ENCODE peak calls at places on chromosomes 3 and 15, in nine cellular contexts. One of them, this sample, is unnamed.

GRCh38 chr3:48555231-48555948 is 1.2 kb downstream of the PFKFB4 start:
- DNase-seq in heart right ventricle: no peak
- DNase-seq in stimulated activated CD8-positive, alpha-beta memory T cell treated with anti-CD3 and anti-CD28 coated beads, Interleukin-15, amount 100 ng/mL, for 24 hours: no peak
- DNase-seq in stimulated activated CD4-positive, alpha-beta T cell treated with anti-CD3 and anti-CD28 coated beads, Interleukin-4, amount 100 ng/mL, for 48 hours: no peak
- DNase-seq in breast epithelium: no peak
- DNase-seq in lung microvascular endothelial cell: no peak
- DNase-seq in stimulated activated naive B cell treated with anti-CD40 and anti-IgM and Interleukin-4, amounts not matched to agents 10 μg/mL and 1 μg/mL and 100 μg/mL, for 72 hours: no peak
- DNase-seq in islet precursor cell: no peak
- DNase-seq in myocyte: no peak
- DNase-seq in this sample: no peak

GRCh38 chr3:197590313-197590962 is 34.7 kb upstream of the BDH1 start:
- DNase-seq in heart right ventricle: no peak
- DNase-seq in breast epithelium: peak; percentile 17
- DNase-seq in lung microvascular endothelial cell: no peak
- DNase-seq in stimulated activated CD8-positive, alpha-beta memory T cell treated with anti-CD3 and anti-CD28 coated beads, Interleukin-15, amount 100 ng/mL, for 24 hours: no peak
- DNase-seq in myocyte: no peak
- DNase-seq in stimulated activated naive B cell treated with anti-CD40 and anti-IgM and Interleukin-4, amounts not matched to agents 10 μg/mL and 1 μg/mL and 100 μg/mL, for 72 hours: no peak
- DNase-seq in stimulated activated CD4-positive, alpha-beta T cell treated with anti-CD3 and anti-CD28 coated beads, Interleukin-4, amount 100 ng/mL, for 48 hours: no peak
- DNase-seq in islet precursor cell: no peak
- DNase-seq in this sample: no peak

GRCh38 chr15:25427861-25428260 is 11.0 kb downstream of the UBE3A start:
- DNase-seq in stimulated activated naive B cell treated with anti-CD40 and anti-IgM and Interleukin-4, amounts not matched to agents 10 μg/mL and 1 μg/mL and 100 μg/mL, for 72 hours: no peak
- DNase-seq in lung microvascular endothelial cell: no peak
- DNase-seq in stimulated activated CD4-positive, alpha-beta T cell treated with anti-CD3 and anti-CD28 coated beads, Interleukin-4, amount 100 ng/mL, for 48 hours: no peak
- DNase-seq in islet precursor cell: no peak
- DNase-seq in breast epithelium: no peak
- DNase-seq in stimulated activated CD8-positive, alpha-beta memory T cell treated with anti-CD3 and anti-CD28 coated beads, Interleukin-15, amount 100 ng/mL, for 24 hours: no peak
- DNase-seq in heart right ventricle: no peak
- DNase-seq in myocyte: no peak
- DNase-seq in this sample: no peak

GRCh38 chr15:89665449-89666146 is 10.3 kb upstream of the KIF7 start:
- DNase-seq in lung microvascular endothelial cell: peak; percentile 53
- DNase-seq in stimulated activated CD8-positive, alpha-beta memory T cell treated with anti-CD3 and anti-CD28 coated beads, Interleukin-15, amount 100 ng/mL, for 24 hours: no peak
- DNase-seq in stimulated activated naive B cell treated with anti-CD40 and anti-IgM and Interleukin-4, amounts not matched to agents 10 μg/mL and 1 μg/mL and 100 μg/mL, for 72 hours: no peak
- DNase-seq in heart right ventricle: peak; percentile 61
- DNase-seq in myocyte: peak; percentile 71
- DNase-seq in islet precursor cell: peak; percentile 83
- DNase-seq in breast epithelium: no peak
- DNase-seq in stimulated activated CD4-positive, alpha-beta T cell treated with anti-CD3 and anti-CD28 coated beads, Interleukin-4, amount 100 ng/mL, for 48 hours: no peak
- DNase-seq in this sample: peak; percentile 38

GRCh38 chr3:127077068-127077467 is 94.2 kb downstream of the PLXNA1 start:
- DNase-seq in myocyte: no peak
- DNase-seq in stimulated activated CD8-positive, alpha-beta memory T cell treated with anti-CD3 and anti-CD28 coated beads, Interleukin-15, amount 100 ng/mL, for 24 hours: no peak
- DNase-seq in breast epithelium: no peak
- DNase-seq in stimulated activated naive B cell treated with anti-CD40 and anti-IgM and Interleukin-4, amounts not matched to agents 10 μg/mL and 1 μg/mL and 100 μg/mL, for 72 hours: no peak
- DNase-seq in heart right ventricle: no peak
- DNase-seq in islet precursor cell: peak; percentile 32
- DNase-seq in stimulated activated CD4-positive, alpha-beta T cell treated with anti-CD3 and anti-CD28 coated beads, Interleukin-4, amount 100 ng/mL, for 48 hours: no peak
- DNase-seq in lung microvascular endothelial cell: no peak
- DNase-seq in this sample: no peak

GRCh38 chr3:35276616-35277015 is 362.7 kb upstream of the ARPP21 start:
- DNase-seq in stimulated activated CD4-positive, alpha-beta T cell treated with anti-CD3 and anti-CD28 coated beads, Interleukin-4, amount 100 ng/mL, for 48 hours: no peak
- DNase-seq in stimulated activated naive B cell treated with anti-CD40 and anti-IgM and Interleukin-4, amounts not matched to agents 10 μg/mL and 1 μg/mL and 100 μg/mL, for 72 hours: no peak
- DNase-seq in heart right ventricle: no peak
- DNase-seq in islet precursor cell: no peak
- DNase-seq in myocyte: peak; percentile 72
- DNase-seq in breast epithelium: no peak
- DNase-seq in lung microvascular endothelial cell: no peak
- DNase-seq in stimulated activated CD8-positive, alpha-beta memory T cell treated with anti-CD3 and anti-CD28 coated beads, Interleukin-15, amount 100 ng/mL, for 24 hours: no peak
- DNase-seq in this sample: no peak

GRCh38 chr3:30193625-30194044 is 412.8 kb upstream of the TGFBR2 start:
- DNase-seq in myocyte: no peak
- DNase-seq in stimulated activated CD4-positive, alpha-beta T cell treated with anti-CD3 and anti-CD28 coated beads, Interleukin-4, amount 100 ng/mL, for 48 hours: no peak
- DNase-seq in stimulated activated naive B cell treated with anti-CD40 and anti-IgM and Interleukin-4, amounts not matched to agents 10 μg/mL and 1 μg/mL and 100 μg/mL, for 72 hours: no peak
- DNase-seq in heart right ventricle: no peak
- DNase-seq in islet precursor cell: no peak
- DNase-seq in lung microvascular endothelial cell: no peak
- DNase-seq in stimulated activated CD8-positive, alpha-beta memory T cell treated with anti-CD3 and anti-CD28 coated beads, Interleukin-15, amount 100 ng/mL, for 24 hours: no peak
- DNase-seq in breast epithelium: no peak
- DNase-seq in this sample: no peak

GRCh38 chr15:63506537-63507035 is 2.2 kb downstream of the USP3 start:
- DNase-seq in islet precursor cell: no peak
- DNase-seq in stimulated activated naive B cell treated with anti-CD40 and anti-IgM and Interleukin-4, amounts not matched to agents 10 μg/mL and 1 μg/mL and 100 μg/mL, for 72 hours: no peak
- DNase-seq in myocyte: no peak
- DNase-seq in stimulated activated CD4-positive, alpha-beta T cell treated with anti-CD3 and anti-CD28 coated beads, Interleukin-4, amount 100 ng/mL, for 48 hours: no peak
- DNase-seq in lung microvascular endothelial cell: no peak
- DNase-seq in heart right ventricle: no peak
- DNase-seq in stimulated activated CD8-positive, alpha-beta memory T cell treated with anti-CD3 and anti-CD28 coated beads, Interleukin-15, amount 100 ng/mL, for 24 hours: no peak
- DNase-seq in breast epithelium: no peak
- DNase-seq in this sample: no peak

GRCh38 chr3:139561959-139562676 is 22.6 kb upstream of the RBP1 start:
- DNase-seq in lung microvascular endothelial cell: peak; percentile 76
- DNase-seq in heart right ventricle: no peak
- DNase-seq in breast epithelium: no peak
- DNase-seq in stimulated activated CD8-positive, alpha-beta memory T cell treated with anti-CD3 and anti-CD28 coated beads, Interleukin-15, amount 100 ng/mL, for 24 hours: no peak
- DNase-seq in myocyte: peak; percentile 33
- DNase-seq in islet precursor cell: peak; percentile 83
- DNase-seq in stimulated activated CD4-positive, alpha-beta T cell treated with anti-CD3 and anti-CD28 coated beads, Interleukin-4, amount 100 ng/mL, for 48 hours: no peak
- DNase-seq in stimulated activated naive B cell treated with anti-CD40 and anti-IgM and Interleukin-4, amounts not matched to agents 10 μg/mL and 1 μg/mL and 100 μg/mL, for 72 hours: no peak
- DNase-seq in this sample: no peak

GRCh38 chr3:157542711-157543485 is 39.7 kb upstream of the VEPH1 start:
- DNase-seq in heart right ventricle: peak; percentile 53
- DNase-seq in stimulated activated naive B cell treated with anti-CD40 and anti-IgM and Interleukin-4, amounts not matched to agents 10 μg/mL and 1 μg/mL and 100 μg/mL, for 72 hours: no peak
- DNase-seq in islet precursor cell: peak; percentile 92
- DNase-seq in breast epithelium: peak; percentile 49
- DNase-seq in lung microvascular endothelial cell: peak; percentile 47
- DNase-seq in stimulated activated CD4-positive, alpha-beta T cell treated with anti-CD3 and anti-CD28 coated beads, Interleukin-4, amount 100 ng/mL, for 48 hours: no peak
- DNase-seq in myocyte: peak; percentile 88
- DNase-seq in stimulated activated CD8-positive, alpha-beta memory T cell treated with anti-CD3 and anti-CD28 coated beads, Interleukin-15, amount 100 ng/mL, for 24 hours: no peak
- DNase-seq in this sample: peak; percentile 25

GRCh38 chr3:37995652-37996641 is 5.4 kb downstream of the VILL start:
- DNase-seq in breast epithelium: no peak
- DNase-seq in stimulated activated CD8-positive, alpha-beta memory T cell treated with anti-CD3 and anti-CD28 coated beads, Interleukin-15, amount 100 ng/mL, for 24 hours: no peak
- DNase-seq in stimulated activated CD4-positive, alpha-beta T cell treated with anti-CD3 and anti-CD28 coated beads, Interleukin-4, amount 100 ng/mL, for 48 hours: no peak
- DNase-seq in heart right ventricle: no peak
- DNase-seq in lung microvascular endothelial cell: no peak
- DNase-seq in stimulated activated naive B cell treated with anti-CD40 and anti-IgM and Interleukin-4, amounts not matched to agents 10 μg/mL and 1 μg/mL and 100 μg/mL, for 72 hours: no peak
- DNase-seq in islet precursor cell: no peak
- DNase-seq in myocyte: no peak
- DNase-seq in this sample: no peak

GRCh38 chr3:26369133-26369532 is 253.4 kb upstream of the LRRC3B start:
- DNase-seq in heart right ventricle: no peak
- DNase-seq in stimulated activated naive B cell treated with anti-CD40 and anti-IgM and Interleukin-4, amounts not matched to agents 10 μg/mL and 1 μg/mL and 100 μg/mL, for 72 hours: no peak
- DNase-seq in myocyte: no peak
- DNase-seq in stimulated activated CD8-positive, alpha-beta memory T cell treated with anti-CD3 and anti-CD28 coated beads, Interleukin-15, amount 100 ng/mL, for 24 hours: no peak
- DNase-seq in breast epithelium: no peak
- DNase-seq in islet precursor cell: peak; percentile 71
- DNase-seq in stimulated activated CD4-positive, alpha-beta T cell treated with anti-CD3 and anti-CD28 coated beads, Interleukin-4, amount 100 ng/mL, for 48 hours: no peak
- DNase-seq in lung microvascular endothelial cell: no peak
- DNase-seq in this sample: no peak

GRCh38 chr3:115912372-115912771 is 289.1 kb downstream of the GAP43 start:
- DNase-seq in stimulated activated naive B cell treated with anti-CD40 and anti-IgM and Interleukin-4, amounts not matched to agents 10 μg/mL and 1 μg/mL and 100 μg/mL, for 72 hours: no peak
- DNase-seq in heart right ventricle: peak; percentile 7
- DNase-seq in islet precursor cell: no peak
- DNase-seq in myocyte: peak; percentile 33
- DNase-seq in stimulated activated CD4-positive, alpha-beta T cell treated with anti-CD3 and anti-CD28 coated beads, Interleukin-4, amount 100 ng/mL, for 48 hours: no peak
- DNase-seq in stimulated activated CD8-positive, alpha-beta memory T cell treated with anti-CD3 and anti-CD28 coated beads, Interleukin-15, amount 100 ng/mL, for 24 hours: no peak
- DNase-seq in breast epithelium: no peak
- DNase-seq in lung microvascular endothelial cell: no peak
- DNase-seq in this sample: no peak

GRCh38 chr3:38606561-38606960 is 42.9 kb downstream of the SCN5A start:
- DNase-seq in heart right ventricle: no peak
- DNase-seq in stimulated activated CD8-positive, alpha-beta memory T cell treated with anti-CD3 and anti-CD28 coated beads, Interleukin-15, amount 100 ng/mL, for 24 hours: no peak
- DNase-seq in stimulated activated CD4-positive, alpha-beta T cell treated with anti-CD3 and anti-CD28 coated beads, Interleukin-4, amount 100 ng/mL, for 48 hours: no peak
- DNase-seq in stimulated activated naive B cell treated with anti-CD40 and anti-IgM and Interleukin-4, amounts not matched to agents 10 μg/mL and 1 μg/mL and 100 μg/mL, for 72 hours: no peak
- DNase-seq in myocyte: no peak
- DNase-seq in breast epithelium: no peak
- DNase-seq in lung microvascular endothelial cell: no peak
- DNase-seq in islet precursor cell: no peak
- DNase-seq in this sample: no peak

GRCh38 chr3:136346486-136346885 is 96.3 kb downstream of the PCCB start:
- DNase-seq in heart right ventricle: no peak
- DNase-seq in stimulated activated naive B cell treated with anti-CD40 and anti-IgM and Interleukin-4, amounts not matched to agents 10 μg/mL and 1 μg/mL and 100 μg/mL, for 72 hours: no peak
- DNase-seq in myocyte: no peak
- DNase-seq in stimulated activated CD8-positive, alpha-beta memory T cell treated with anti-CD3 and anti-CD28 coated beads, Interleukin-15, amount 100 ng/mL, for 24 hours: no peak
- DNase-seq in islet precursor cell: no peak
- DNase-seq in stimulated activated CD4-positive, alpha-beta T cell treated with anti-CD3 and anti-CD28 coated beads, Interleukin-4, amount 100 ng/mL, for 48 hours: no peak
- DNase-seq in breast epithelium: no peak
- DNase-seq in lung microvascular endothelial cell: no peak
- DNase-seq in this sample: no peak

GRCh38 chr3:194051554-194052175 is 84.3 kb upstream of the HES1 start:
- DNase-seq in stimulated activated CD8-positive, alpha-beta memory T cell treated with anti-CD3 and anti-CD28 coated beads, Interleukin-15, amount 100 ng/mL, for 24 hours: no peak
- DNase-seq in breast epithelium: no peak
- DNase-seq in stimulated activated CD4-positive, alpha-beta T cell treated with anti-CD3 and anti-CD28 coated beads, Interleukin-4, amount 100 ng/mL, for 48 hours: no peak
- DNase-seq in stimulated activated naive B cell treated with anti-CD40 and anti-IgM and Interleukin-4, amounts not matched to agents 10 μg/mL and 1 μg/mL and 100 μg/mL, for 72 hours: no peak
- DNase-seq in islet precursor cell: peak; percentile 74
- DNase-seq in lung microvascular endothelial cell: no peak
- DNase-seq in myocyte: no peak
- DNase-seq in heart right ventricle: no peak
- DNase-seq in this sample: no peak

GRCh38 chr3:105559856-105560255 is 193.1 kb downstream of the ALCAM start:
- DNase-seq in stimulated activated naive B cell treated with anti-CD40 and anti-IgM and Interleukin-4, amounts not matched to agents 10 μg/mL and 1 μg/mL and 100 μg/mL, for 72 hours: no peak
- DNase-seq in breast epithelium: no peak
- DNase-seq in heart right ventricle: no peak
- DNase-seq in myocyte: no peak
- DNase-seq in islet precursor cell: no peak
- DNase-seq in stimulated activated CD4-positive, alpha-beta T cell treated with anti-CD3 and anti-CD28 coated beads, Interleukin-4, amount 100 ng/mL, for 48 hours: no peak
- DNase-seq in lung microvascular endothelial cell: no peak
- DNase-seq in stimulated activated CD8-positive, alpha-beta memory T cell treated with anti-CD3 and anti-CD28 coated beads, Interleukin-15, amount 100 ng/mL, for 24 hours: no peak
- DNase-seq in this sample: no peak

GRCh38 chr15:64842099-64842940 is 605 bp downstream of the PLEKHO2 start:
- DNase-seq in breast epithelium: no peak
- DNase-seq in stimulated activated CD8-positive, alpha-beta memory T cell treated with anti-CD3 and anti-CD28 coated beads, Interleukin-15, amount 100 ng/mL, for 24 hours: no peak
- DNase-seq in stimulated activated CD4-positive, alpha-beta T cell treated with anti-CD3 and anti-CD28 coated beads, Interleukin-4, amount 100 ng/mL, for 48 hours: no peak
- DNase-seq in islet precursor cell: peak; percentile 76
- DNase-seq in stimulated activated naive B cell treated with anti-CD40 and anti-IgM and Interleukin-4, amounts not matched to agents 10 μg/mL and 1 μg/mL and 100 μg/mL, for 72 hours: no peak
- DNase-seq in lung microvascular endothelial cell: peak; percentile 48
- DNase-seq in myocyte: peak; percentile 60
- DNase-seq in heart right ventricle: peak; percentile 38
- DNase-seq in this sample: no peak

GRCh38 chr15:92681141-92681622 is 25.6 kb upstream of the FAM174B start:
- DNase-seq in myocyte: peak; percentile 86
- DNase-seq in lung microvascular endothelial cell: peak; percentile 62
- DNase-seq in islet precursor cell: no peak
- DNase-seq in stimulated activated naive B cell treated with anti-CD40 and anti-IgM and Interleukin-4, amounts not matched to agents 10 μg/mL and 1 μg/mL and 100 μg/mL, for 72 hours: no peak
- DNase-seq in stimulated activated CD4-positive, alpha-beta T cell treated with anti-CD3 and anti-CD28 coated beads, Interleukin-4, amount 100 ng/mL, for 48 hours: no peak
- DNase-seq in heart right ventricle: peak; percentile 51
- DNase-seq in stimulated activated CD8-positive, alpha-beta memory T cell treated with anti-CD3 and anti-CD28 coated beads, Interleukin-15, amount 100 ng/mL, for 24 hours: no peak
- DNase-seq in breast epithelium: no peak
- DNase-seq in this sample: no peak

GRCh38 chr15:40325188-40325587 is 1.7 kb downstream of the INAFM2 start:
- DNase-seq in heart right ventricle: no peak
- DNase-seq in lung microvascular endothelial cell: peak; percentile 49
- DNase-seq in stimulated activated CD8-positive, alpha-beta memory T cell treated with anti-CD3 and anti-CD28 coated beads, Interleukin-15, amount 100 ng/mL, for 24 hours: no peak
- DNase-seq in stimulated activated naive B cell treated with anti-CD40 and anti-IgM and Interleukin-4, amounts not matched to agents 10 μg/mL and 1 μg/mL and 100 μg/mL, for 72 hours: no peak
- DNase-seq in stimulated activated CD4-positive, alpha-beta T cell treated with anti-CD3 and anti-CD28 coated beads, Interleukin-4, amount 100 ng/mL, for 48 hours: no peak
- DNase-seq in breast epithelium: no peak
- DNase-seq in islet precursor cell: no peak
- DNase-seq in myocyte: no peak
- DNase-seq in this sample: no peak

GRCh38 chr3:46087871-46088270 is 60.6 kb upstream of the XCR1 start:
- DNase-seq in lung microvascular endothelial cell: no peak
- DNase-seq in stimulated activated naive B cell treated with anti-CD40 and anti-IgM and Interleukin-4, amounts not matched to agents 10 μg/mL and 1 μg/mL and 100 μg/mL, for 72 hours: no peak
- DNase-seq in stimulated activated CD4-positive, alpha-beta T cell treated with anti-CD3 and anti-CD28 coated beads, Interleukin-4, amount 100 ng/mL, for 48 hours: no peak
- DNase-seq in breast epithelium: no peak
- DNase-seq in heart right ventricle: no peak
- DNase-seq in islet precursor cell: no peak
- DNase-seq in stimulated activated CD8-positive, alpha-beta memory T cell treated with anti-CD3 and anti-CD28 coated beads, Interleukin-15, amount 100 ng/mL, for 24 hours: no peak
- DNase-seq in myocyte: peak; percentile 67
- DNase-seq in this sample: no peak

GRCh38 chr3:60636846-60637245 is 614.4 kb downstream of the FHIT start:
- DNase-seq in stimulated activated CD8-positive, alpha-beta memory T cell treated with anti-CD3 and anti-CD28 coated beads, Interleukin-15, amount 100 ng/mL, for 24 hours: no peak
- DNase-seq in stimulated activated CD4-positive, alpha-beta T cell treated with anti-CD3 and anti-CD28 coated beads, Interleukin-4, amount 100 ng/mL, for 48 hours: no peak
- DNase-seq in myocyte: peak; percentile 31
- DNase-seq in breast epithelium: no peak
- DNase-seq in stimulated activated naive B cell treated with anti-CD40 and anti-IgM and Interleukin-4, amounts not matched to agents 10 μg/mL and 1 μg/mL and 100 μg/mL, for 72 hours: no peak
- DNase-seq in heart right ventricle: no peak
- DNase-seq in islet precursor cell: peak; percentile 92
- DNase-seq in lung microvascular endothelial cell: no peak
- DNase-seq in this sample: no peak

GRCh38 chr3:15822281-15822680 is 24.5 kb upstream of the ANKRD28 start:
- DNase-seq in heart right ventricle: no peak
- DNase-seq in stimulated activated naive B cell treated with anti-CD40 and anti-IgM and Interleukin-4, amounts not matched to agents 10 μg/mL and 1 μg/mL and 100 μg/mL, for 72 hours: no peak
- DNase-seq in myocyte: peak; percentile 22
- DNase-seq in stimulated activated CD8-positive, alpha-beta memory T cell treated with anti-CD3 and anti-CD28 coated beads, Interleukin-15, amount 100 ng/mL, for 24 hours: no peak
- DNase-seq in breast epithelium: no peak
- DNase-seq in lung microvascular endothelial cell: no peak
- DNase-seq in stimulated activated CD4-positive, alpha-beta T cell treated with anti-CD3 and anti-CD28 coated beads, Interleukin-4, amount 100 ng/mL, for 48 hours: no peak
- DNase-seq in islet precursor cell: no peak
- DNase-seq in this sample: no peak

GRCh38 chr15:65323071-65323511 is 18.6 kb downstream of the RNU5B-1 start:
- DNase-seq in lung microvascular endothelial cell: peak; percentile 66
- DNase-seq in stimulated activated naive B cell treated with anti-CD40 and anti-IgM and Interleukin-4, amounts not matched to agents 10 μg/mL and 1 μg/mL and 100 μg/mL, for 72 hours: no peak
- DNase-seq in heart right ventricle: peak; percentile 79
- DNase-seq in breast epithelium: no peak
- DNase-seq in islet precursor cell: peak; percentile 52
- DNase-seq in stimulated activated CD4-positive, alpha-beta T cell treated with anti-CD3 and anti-CD28 coated beads, Interleukin-4, amount 100 ng/mL, for 48 hours: no peak
- DNase-seq in myocyte: peak; percentile 99
- DNase-seq in stimulated activated CD8-positive, alpha-beta memory T cell treated with anti-CD3 and anti-CD28 coated beads, Interleukin-15, amount 100 ng/mL, for 24 hours: no peak
- DNase-seq in this sample: no peak

GRCh38 chr15:60913901-60914300 is 315.2 kb downstream of the RORA start:
- DNase-seq in lung microvascular endothelial cell: peak; percentile 88
- DNase-seq in stimulated activated naive B cell treated with anti-CD40 and anti-IgM and Interleukin-4, amounts not matched to agents 10 μg/mL and 1 μg/mL and 100 μg/mL, for 72 hours: no peak
- DNase-seq in myocyte: no peak
- DNase-seq in stimulated activated CD8-positive, alpha-beta memory T cell treated with anti-CD3 and anti-CD28 coated beads, Interleukin-15, amount 100 ng/mL, for 24 hours: no peak
- DNase-seq in stimulated activated CD4-positive, alpha-beta T cell treated with anti-CD3 and anti-CD28 coated beads, Interleukin-4, amount 100 ng/mL, for 48 hours: no peak
- DNase-seq in islet precursor cell: no peak
- DNase-seq in breast epithelium: no peak
- DNase-seq in heart right ventricle: no peak
- DNase-seq in this sample: no peak

GRCh38 chr3:161559177-161559998 is 62.8 kb downstream of the OTOL1 start:
- DNase-seq in heart right ventricle: no peak
- DNase-seq in stimulated activated naive B cell treated with anti-CD40 and anti-IgM and Interleukin-4, amounts not matched to agents 10 μg/mL and 1 μg/mL and 100 μg/mL, for 72 hours: no peak
- DNase-seq in lung microvascular endothelial cell: peak; percentile 34
- DNase-seq in breast epithelium: no peak
- DNase-seq in islet precursor cell: no peak
- DNase-seq in myocyte: peak; percentile 51
- DNase-seq in stimulated activated CD8-positive, alpha-beta memory T cell treated with anti-CD3 and anti-CD28 coated beads, Interleukin-15, amount 100 ng/mL, for 24 hours: no peak
- DNase-seq in stimulated activated CD4-positive, alpha-beta T cell treated with anti-CD3 and anti-CD28 coated beads, Interleukin-4, amount 100 ng/mL, for 48 hours: no peak
- DNase-seq in this sample: no peak

GRCh38 chr3:115685097-115685496 is 61.8 kb downstream of the GAP43 start:
- DNase-seq in breast epithelium: no peak
- DNase-seq in islet precursor cell: no peak
- DNase-seq in stimulated activated CD4-positive, alpha-beta T cell treated with anti-CD3 and anti-CD28 coated beads, Interleukin-4, amount 100 ng/mL, for 48 hours: no peak
- DNase-seq in heart right ventricle: no peak
- DNase-seq in stimulated activated CD8-positive, alpha-beta memory T cell treated with anti-CD3 and anti-CD28 coated beads, Interleukin-15, amount 100 ng/mL, for 24 hours: no peak
- DNase-seq in stimulated activated naive B cell treated with anti-CD40 and anti-IgM and Interleukin-4, amounts not matched to agents 10 μg/mL and 1 μg/mL and 100 μg/mL, for 72 hours: no peak
- DNase-seq in lung microvascular endothelial cell: no peak
- DNase-seq in myocyte: no peak
- DNase-seq in this sample: no peak

GRCh38 chr15:76196949-76197315 is 114.3 kb downstream of the ETFA start:
- DNase-seq in islet precursor cell: no peak
- DNase-seq in myocyte: no peak
- DNase-seq in breast epithelium: peak; percentile 22
- DNase-seq in stimulated activated CD8-positive, alpha-beta memory T cell treated with anti-CD3 and anti-CD28 coated beads, Interleukin-15, amount 100 ng/mL, for 24 hours: no peak
- DNase-seq in stimulated activated naive B cell treated with anti-CD40 and anti-IgM and Interleukin-4, amounts not matched to agents 10 μg/mL and 1 μg/mL and 100 μg/mL, for 72 hours: no peak
- DNase-seq in heart right ventricle: peak; percentile 26
- DNase-seq in lung microvascular endothelial cell: no peak
- DNase-seq in stimulated activated CD4-positive, alpha-beta T cell treated with anti-CD3 and anti-CD28 coated beads, Interleukin-4, amount 100 ng/mL, for 48 hours: no peak
- DNase-seq in this sample: no peak

GRCh38 chr3:134485075-134485536 is 679 bp downstream of the ANAPC13 start:
- DNase-seq in breast epithelium: no peak
- DNase-seq in islet precursor cell: no peak
- DNase-seq in stimulated activated CD4-positive, alpha-beta T cell treated with anti-CD3 and anti-CD28 coated beads, Interleukin-4, amount 100 ng/mL, for 48 hours: no peak
- DNase-seq in myocyte: no peak
- DNase-seq in stimulated activated CD8-positive, alpha-beta memory T cell treated with anti-CD3 and anti-CD28 coated beads, Interleukin-15, amount 100 ng/mL, for 24 hours: no peak
- DNase-seq in stimulated activated naive B cell treated with anti-CD40 and anti-IgM and Interleukin-4, amounts not matched to agents 10 μg/mL and 1 μg/mL and 100 μg/mL, for 72 hours: no peak
- DNase-seq in lung microvascular endothelial cell: peak; percentile 57
- DNase-seq in heart right ventricle: no peak
- DNase-seq in this sample: no peak

GRCh38 chr3:151875759-151876158 is 2.3 kb downstream of the SUCNR1 start:
- DNase-seq in stimulated activated CD4-positive, alpha-beta T cell treated with anti-CD3 and anti-CD28 coated beads, Interleukin-4, amount 100 ng/mL, for 48 hours: no peak
- DNase-seq in heart right ventricle: no peak
- DNase-seq in myocyte: no peak
- DNase-seq in stimulated activated CD8-positive, alpha-beta memory T cell treated with anti-CD3 and anti-CD28 coated beads, Interleukin-15, amount 100 ng/mL, for 24 hours: no peak
- DNase-seq in stimulated activated naive B cell treated with anti-CD40 and anti-IgM and Interleukin-4, amounts not matched to agents 10 μg/mL and 1 μg/mL and 100 μg/mL, for 72 hours: no peak
- DNase-seq in islet precursor cell: no peak
- DNase-seq in breast epithelium: no peak
- DNase-seq in lung microvascular endothelial cell: no peak
- DNase-seq in this sample: no peak

GRCh38 chr3:23455084-23455483 is 252.0 kb downstream of the UBE2E2 start:
- DNase-seq in myocyte: peak; percentile 37
- DNase-seq in lung microvascular endothelial cell: peak; percentile 70
- DNase-seq in islet precursor cell: no peak
- DNase-seq in stimulated activated CD4-positive, alpha-beta T cell treated with anti-CD3 and anti-CD28 coated beads, Interleukin-4, amount 100 ng/mL, for 48 hours: no peak
- DNase-seq in stimulated activated naive B cell treated with anti-CD40 and anti-IgM and Interleukin-4, amounts not matched to agents 10 μg/mL and 1 μg/mL and 100 μg/mL, for 72 hours: no peak
- DNase-seq in heart right ventricle: no peak
- DNase-seq in stimulated activated CD8-positive, alpha-beta memory T cell treated with anti-CD3 and anti-CD28 coated beads, Interleukin-15, amount 100 ng/mL, for 24 hours: no peak
- DNase-seq in breast epithelium: no peak
- DNase-seq in this sample: no peak